ENCODE peak calls at places on chromosomes 11 and 22, in seven cellular contexts. One of them, this sample, is unnamed.
A peak's percentile ranks its signal among the peaks of the same experiment; 100 is the strongest.

GRCh38 chr22:38317995-38318715 is 922 bp upstream of the CSNK1E start:
- DNase-seq in colonic mucosa: peak; percentile 91
- DNase-seq in pancreas: no peak
- DNase-seq in activated CD8-positive, alpha-beta T cell treated with anti-CD3 and anti-CD28 coated beads for 36 hours: no peak
- DNase-seq in PC-9: peak; percentile 99
- DNase-seq in nephron progenitor cell: no peak
- DNase-seq in HL-60: peak; percentile 47
- DNase-seq in this sample: no peak

GRCh38 chr11:8775341-8776133 is 92.9 kb downstream of the RPL27A start:
- DNase-seq in PC-9: no peak
- DNase-seq in activated CD8-positive, alpha-beta T cell treated with anti-CD3 and anti-CD28 coated beads for 36 hours: no peak
- DNase-seq in nephron progenitor cell: no peak
- DNase-seq in colonic mucosa: no peak
- DNase-seq in HL-60: no peak
- DNase-seq in pancreas: peak; percentile 50
- DNase-seq in this sample: peak; percentile 26

GRCh38 chr22:36765943-36766450 is 9.9 kb downstream of the IFT27 start:
- DNase-seq in HL-60: no peak
- DNase-seq in activated CD8-positive, alpha-beta T cell treated with anti-CD3 and anti-CD28 coated beads for 36 hours: no peak
- DNase-seq in nephron progenitor cell: no peak
- DNase-seq in PC-9: no peak
- DNase-seq in pancreas: no peak
- DNase-seq in colonic mucosa: no peak
- DNase-seq in this sample: no peak

GRCh38 chr11:31493235-31493634 is 16.2 kb downstream of the IMMP1L start:
- DNase-seq in activated CD8-positive, alpha-beta T cell treated with anti-CD3 and anti-CD28 coated beads for 36 hours: peak; percentile 7
- DNase-seq in nephron progenitor cell: no peak
- DNase-seq in PC-9: no peak
- DNase-seq in colonic mucosa: no peak
- DNase-seq in pancreas: no peak
- DNase-seq in HL-60: no peak
- DNase-seq in this sample: no peak

GRCh38 chr11:130403967-130404366 is 24.4 kb downstream of the ADAMTS8 start:
- DNase-seq in nephron progenitor cell: no peak
- DNase-seq in colonic mucosa: no peak
- DNase-seq in pancreas: no peak
- DNase-seq in HL-60: no peak
- DNase-seq in activated CD8-positive, alpha-beta T cell treated with anti-CD3 and anti-CD28 coated beads for 36 hours: no peak
- DNase-seq in PC-9: no peak
- DNase-seq in this sample: no peak

GRCh38 chr22:46119729-46120419 is 30.5 kb upstream of the PPARA start:
- DNase-seq in nephron progenitor cell: no peak
- DNase-seq in PC-9: no peak
- DNase-seq in activated CD8-positive, alpha-beta T cell treated with anti-CD3 and anti-CD28 coated beads for 36 hours: no peak
- DNase-seq in colonic mucosa: no peak
- DNase-seq in pancreas: no peak
- DNase-seq in HL-60: no peak
- DNase-seq in this sample: no peak

GRCh38 chr11:35011389-35011788 is 95.0 kb downstream of the PDHX start:
- DNase-seq in HL-60: no peak
- DNase-seq in pancreas: no peak
- DNase-seq in colonic mucosa: no peak
- DNase-seq in nephron progenitor cell: no peak
- DNase-seq in PC-9: peak; percentile 62
- DNase-seq in activated CD8-positive, alpha-beta T cell treated with anti-CD3 and anti-CD28 coated beads for 36 hours: no peak
- DNase-seq in this sample: no peak

GRCh38 chr11:20238712-20239111 is 78.4 kb upstream of the DBX1 start:
- DNase-seq in nephron progenitor cell: no peak
- DNase-seq in colonic mucosa: peak; percentile 73
- DNase-seq in pancreas: peak; percentile 25
- DNase-seq in PC-9: no peak
- DNase-seq in HL-60: no peak
- DNase-seq in activated CD8-positive, alpha-beta T cell treated with anti-CD3 and anti-CD28 coated beads for 36 hours: no peak
- DNase-seq in this sample: peak; percentile 30

GRCh38 chr22:49957826-49958461 is 2.6 kb upstream of the PIM3 start:
- DNase-seq in activated CD8-positive, alpha-beta T cell treated with anti-CD3 and anti-CD28 coated beads for 36 hours: no peak
- DNase-seq in nephron progenitor cell: no peak
- DNase-seq in HL-60: no peak
- DNase-seq in colonic mucosa: no peak
- DNase-seq in pancreas: peak; percentile 75
- DNase-seq in PC-9: no peak
- DNase-seq in this sample: peak; percentile 22

GRCh38 chr22:42065408-42066132 is 5.0 kb downstream of the NAGA start:
- DNase-seq in colonic mucosa: peak; percentile 15
- DNase-seq in activated CD8-positive, alpha-beta T cell treated with anti-CD3 and anti-CD28 coated beads for 36 hours: no peak
- DNase-seq in nephron progenitor cell: no peak
- DNase-seq in HL-60: no peak
- DNase-seq in pancreas: no peak
- DNase-seq in PC-9: no peak
- DNase-seq in this sample: no peak

GRCh38 chr11:12502950-12503579 is 125.7 kb downstream of the PARVA start:
- DNase-seq in HL-60: no peak
- DNase-seq in activated CD8-positive, alpha-beta T cell treated with anti-CD3 and anti-CD28 coated beads for 36 hours: no peak
- DNase-seq in PC-9: no peak
- DNase-seq in pancreas: no peak
- DNase-seq in colonic mucosa: no peak
- DNase-seq in nephron progenitor cell: no peak
- DNase-seq in this sample: no peak

GRCh38 chr11:66226111-66226510 is 42.3 kb upstream of the RAB1B start:
- DNase-seq in activated CD8-positive, alpha-beta T cell treated with anti-CD3 and anti-CD28 coated beads for 36 hours: no peak
- DNase-seq in HL-60: no peak
- DNase-seq in colonic mucosa: no peak
- DNase-seq in PC-9: no peak
- DNase-seq in pancreas: peak; percentile 4
- DNase-seq in nephron progenitor cell: no peak
- DNase-seq in this sample: no peak

GRCh38 chr11:65911682-65912568 is 6.9 kb downstream of the C11orf68 start:
- DNase-seq in PC-9: peak; percentile 63
- DNase-seq in pancreas: no peak
- DNase-seq in colonic mucosa: peak; percentile 58
- DNase-seq in nephron progenitor cell: peak; percentile 31
- DNase-seq in HL-60: no peak
- DNase-seq in activated CD8-positive, alpha-beta T cell treated with anti-CD3 and anti-CD28 coated beads for 36 hours: no peak
- DNase-seq in this sample: no peak

GRCh38 chr11:108697872-108698473 is 33.1 kb downstream of the DDX10 start:
- DNase-seq in HL-60: peak; percentile 77
- DNase-seq in nephron progenitor cell: peak; percentile 42
- DNase-seq in PC-9: no peak
- DNase-seq in colonic mucosa: peak; percentile 39
- DNase-seq in pancreas: no peak
- DNase-seq in activated CD8-positive, alpha-beta T cell treated with anti-CD3 and anti-CD28 coated beads for 36 hours: peak; percentile 67
- DNase-seq in this sample: no peak

GRCh38 chr11:3626250-3626960 is 15.4 kb downstream of the ART5 start:
- DNase-seq in PC-9: no peak
- DNase-seq in colonic mucosa: peak; percentile 24
- DNase-seq in HL-60: peak; percentile 93
- DNase-seq in nephron progenitor cell: no peak
- DNase-seq in activated CD8-positive, alpha-beta T cell treated with anti-CD3 and anti-CD28 coated beads for 36 hours: peak; percentile 22
- DNase-seq in pancreas: no peak
- DNase-seq in this sample: peak; percentile 75

GRCh38 chr22:37283393-37283937 is 1.2 kb downstream of the CYTH4 start:
- DNase-seq in nephron progenitor cell: no peak
- DNase-seq in colonic mucosa: peak; percentile 52
- DNase-seq in pancreas: no peak
- DNase-seq in activated CD8-positive, alpha-beta T cell treated with anti-CD3 and anti-CD28 coated beads for 36 hours: peak; percentile 68
- DNase-seq in HL-60: no peak
- DNase-seq in PC-9: no peak
- DNase-seq in this sample: no peak

GRCh38 chr11:17978553-17979287 is 34.1 kb downstream of the SERGEF start:
- DNase-seq in nephron progenitor cell: peak; percentile 68
- DNase-seq in pancreas: peak; percentile 43
- DNase-seq in PC-9: peak; percentile 48
- DNase-seq in colonic mucosa: peak; percentile 35
- DNase-seq in HL-60: peak; percentile 50
- DNase-seq in activated CD8-positive, alpha-beta T cell treated with anti-CD3 and anti-CD28 coated beads for 36 hours: peak; percentile 41
- DNase-seq in this sample: peak; percentile 33

GRCh38 chr11:30364139-30364875 is 41.4 kb downstream of the ARL14EP start:
- DNase-seq in colonic mucosa: no peak
- DNase-seq in activated CD8-positive, alpha-beta T cell treated with anti-CD3 and anti-CD28 coated beads for 36 hours: no peak
- DNase-seq in pancreas: no peak
- DNase-seq in nephron progenitor cell: no peak
- DNase-seq in HL-60: no peak
- DNase-seq in PC-9: no peak
- DNase-seq in this sample: no peak

GRCh38 chr11:78080818-78081495 is 1.3 kb upstream of the NDUFC2 start:
- DNase-seq in pancreas: no peak
- DNase-seq in HL-60: peak; percentile 75
- DNase-seq in PC-9: peak; percentile 50
- DNase-seq in nephron progenitor cell: no peak
- DNase-seq in colonic mucosa: no peak
- DNase-seq in activated CD8-positive, alpha-beta T cell treated with anti-CD3 and anti-CD28 coated beads for 36 hours: no peak
- DNase-seq in this sample: no peak

GRCh38 chr11:60797846-60798630 is 12.9 kb downstream of the MS4A10 start:
- DNase-seq in colonic mucosa: no peak
- DNase-seq in nephron progenitor cell: no peak
- DNase-seq in HL-60: no peak
- DNase-seq in PC-9: no peak
- DNase-seq in pancreas: no peak
- DNase-seq in activated CD8-positive, alpha-beta T cell treated with anti-CD3 and anti-CD28 coated beads for 36 hours: no peak
- DNase-seq in this sample: no peak

GRCh38 chr22:20128902-20129746 is 2.5 kb upstream of the ZDHHC8 start:
- DNase-seq in HL-60: peak; percentile 50
- DNase-seq in activated CD8-positive, alpha-beta T cell treated with anti-CD3 and anti-CD28 coated beads for 36 hours: peak; percentile 72
- DNase-seq in pancreas: no peak
- DNase-seq in colonic mucosa: peak; percentile 35
- DNase-seq in nephron progenitor cell: no peak
- DNase-seq in PC-9: no peak
- DNase-seq in this sample: peak; percentile 52

GRCh38 chr11:61298663-61299244 is 3.6 kb upstream of the VWCE start:
- DNase-seq in HL-60: no peak
- DNase-seq in activated CD8-positive, alpha-beta T cell treated with anti-CD3 and anti-CD28 coated beads for 36 hours: no peak
- DNase-seq in pancreas: no peak
- DNase-seq in PC-9: no peak
- DNase-seq in colonic mucosa: no peak
- DNase-seq in nephron progenitor cell: no peak
- DNase-seq in this sample: no peak

GRCh38 chr11:120169981-120170698 is 32.2 kb upstream of the TRIM29 start:
- DNase-seq in activated CD8-positive, alpha-beta T cell treated with anti-CD3 and anti-CD28 coated beads for 36 hours: no peak
- DNase-seq in colonic mucosa: peak; percentile 22
- DNase-seq in nephron progenitor cell: no peak
- DNase-seq in HL-60: no peak
- DNase-seq in PC-9: no peak
- DNase-seq in pancreas: no peak
- DNase-seq in this sample: peak; percentile 73

GRCh38 chr11:44747339-44747738 is 20.6 kb downstream of the TSPAN18 start:
- DNase-seq in activated CD8-positive, alpha-beta T cell treated with anti-CD3 and anti-CD28 coated beads for 36 hours: no peak
- DNase-seq in HL-60: no peak
- DNase-seq in colonic mucosa: no peak
- DNase-seq in PC-9: no peak
- DNase-seq in pancreas: no peak
- DNase-seq in nephron progenitor cell: no peak
- DNase-seq in this sample: no peak

GRCh38 chr11:32374261-32374711 is 61.1 kb downstream of the WT1 start:
- DNase-seq in pancreas: no peak
- DNase-seq in activated CD8-positive, alpha-beta T cell treated with anti-CD3 and anti-CD28 coated beads for 36 hours: peak; percentile 71
- DNase-seq in colonic mucosa: peak; percentile 64
- DNase-seq in nephron progenitor cell: peak; percentile 43
- DNase-seq in PC-9: no peak
- DNase-seq in HL-60: peak; percentile 84
- DNase-seq in this sample: peak; percentile 26

GRCh38 chr22:25038771-25039170 is 86.3 kb downstream of the KIAA1671 start:
- DNase-seq in PC-9: no peak
- DNase-seq in colonic mucosa: no peak
- DNase-seq in HL-60: no peak
- DNase-seq in nephron progenitor cell: no peak
- DNase-seq in pancreas: no peak
- DNase-seq in activated CD8-positive, alpha-beta T cell treated with anti-CD3 and anti-CD28 coated beads for 36 hours: no peak
- DNase-seq in this sample: no peak

GRCh38 chr22:17205432-17205831 is 13.8 kb downstream of the ADA2 start:
- DNase-seq in pancreas: no peak
- DNase-seq in HL-60: peak; percentile 14
- DNase-seq in activated CD8-positive, alpha-beta T cell treated with anti-CD3 and anti-CD28 coated beads for 36 hours: no peak
- DNase-seq in nephron progenitor cell: no peak
- DNase-seq in colonic mucosa: no peak
- DNase-seq in PC-9: no peak
- DNase-seq in this sample: no peak
- TF ChIP-seq CTCF in pancreas: no peak
- TF ChIP-seq CTCF in HL-60: no peak
- TF ChIP-seq CTCF in activated CD8-positive, alpha-beta T cell treated with anti-CD3 and anti-CD28 coated beads for 36 hours: peak; percentile 16
- TF ChIP-seq CTCF in nephron progenitor cell: no peak
- TF ChIP-seq CTCF in colonic mucosa: no peak
- TF ChIP-seq CTCF in PC-9: no peak
- TF ChIP-seq CTCF in this sample: no peak

GRCh38 chr11:70270104-70270876 is at the start of gene PPFIA1:
- DNase-seq in PC-9: peak; percentile 90
- DNase-seq in nephron progenitor cell: peak; percentile 94
- DNase-seq in colonic mucosa: peak; percentile 96
- DNase-seq in activated CD8-positive, alpha-beta T cell treated with anti-CD3 and anti-CD28 coated beads for 36 hours: peak; percentile 95
- DNase-seq in pancreas: peak; percentile 99
- DNase-seq in HL-60: peak; percentile 91
- DNase-seq in this sample: peak; percentile 99
- TF ChIP-seq CTCF in PC-9: no peak
- TF ChIP-seq CTCF in nephron progenitor cell: no peak
- TF ChIP-seq CTCF in colonic mucosa: no peak
- TF ChIP-seq CTCF in activated CD8-positive, alpha-beta T cell treated with anti-CD3 and anti-CD28 coated beads for 36 hours: no peak
- TF ChIP-seq CTCF in pancreas: no peak
- TF ChIP-seq CTCF in HL-60: no peak
- TF ChIP-seq CTCF in this sample: no peak

GRCh38 chr22:43202326-43202725 is 15.4 kb upstream of the TTLL12 start:
- DNase-seq in pancreas: no peak
- DNase-seq in nephron progenitor cell: no peak
- DNase-seq in PC-9: no peak
- DNase-seq in HL-60: no peak
- DNase-seq in activated CD8-positive, alpha-beta T cell treated with anti-CD3 and anti-CD28 coated beads for 36 hours: no peak
- DNase-seq in colonic mucosa: no peak
- DNase-seq in this sample: no peak

GRCh38 chr22:43202756-43203155 is 15.8 kb upstream of the TTLL12 start:
- DNase-seq in PC-9: no peak
- DNase-seq in activated CD8-positive, alpha-beta T cell treated with anti-CD3 and anti-CD28 coated beads for 36 hours: no peak
- DNase-seq in nephron progenitor cell: no peak
- DNase-seq in colonic mucosa: no peak
- DNase-seq in HL-60: no peak
- DNase-seq in pancreas: no peak
- DNase-seq in this sample: no peak

GRCh38 chr22:43205261-43205691 is 18.3 kb upstream of the TTLL12 start:
- DNase-seq in nephron progenitor cell: no peak
- DNase-seq in activated CD8-positive, alpha-beta T cell treated with anti-CD3 and anti-CD28 coated beads for 36 hours: peak; percentile 16
- DNase-seq in pancreas: peak; percentile 48
- DNase-seq in PC-9: no peak
- DNase-seq in HL-60: no peak
- DNase-seq in colonic mucosa: no peak
- DNase-seq in this sample: no peak

GRCh38 chr22:43201486-43202219 is 14.7 kb upstream of the TTLL12 start:
- DNase-seq in nephron progenitor cell: no peak
- DNase-seq in HL-60: no peak
- DNase-seq in colonic mucosa: no peak
- DNase-seq in pancreas: no peak
- DNase-seq in activated CD8-positive, alpha-beta T cell treated with anti-CD3 and anti-CD28 coated beads for 36 hours: no peak
- DNase-seq in PC-9: no peak
- DNase-seq in this sample: peak; percentile 74

GRCh38 chr22:43203471-43203981 is 16.6 kb upstream of the TTLL12 start:
- DNase-seq in pancreas: peak; percentile 46
- DNase-seq in HL-60: no peak
- DNase-seq in colonic mucosa: no peak
- DNase-seq in activated CD8-positive, alpha-beta T cell treated with anti-CD3 and anti-CD28 coated beads for 36 hours: no peak
- DNase-seq in nephron progenitor cell: peak; percentile 59
- DNase-seq in PC-9: no peak
- DNase-seq in this sample: peak; percentile 77
- TF ChIP-seq CTCF in pancreas: no peak
- TF ChIP-seq CTCF in HL-60: no peak
- TF ChIP-seq CTCF in colonic mucosa: no peak
- TF ChIP-seq CTCF in activated CD8-positive, alpha-beta T cell treated with anti-CD3 and anti-CD28 coated beads for 36 hours: no peak
- TF ChIP-seq CTCF in nephron progenitor cell: no peak
- TF ChIP-seq CTCF in PC-9: no peak
- TF ChIP-seq CTCF in this sample: no peak

GRCh38 chr22:31491218-31491962 is 1.7 kb upstream of the EIF4ENIF1 start:
- DNase-seq in pancreas: no peak
- DNase-seq in activated CD8-positive, alpha-beta T cell treated with anti-CD3 and anti-CD28 coated beads for 36 hours: no peak
- DNase-seq in nephron progenitor cell: no peak
- DNase-seq in colonic mucosa: no peak
- DNase-seq in HL-60: no peak
- DNase-seq in PC-9: no peak
- DNase-seq in this sample: no peak
- TF ChIP-seq CTCF in pancreas: no peak
- TF ChIP-seq CTCF in activated CD8-positive, alpha-beta T cell treated with anti-CD3 and anti-CD28 coated beads for 36 hours: no peak
- TF ChIP-seq CTCF in nephron progenitor cell: no peak
- TF ChIP-seq CTCF in colonic mucosa: no peak
- TF ChIP-seq CTCF in HL-60: no peak
- TF ChIP-seq CTCF in PC-9: no peak
- TF ChIP-seq CTCF in this sample: no peak

This sample was measured in upper lobe of left lung.